ENCODE peak calls at places on chromosomes 3 and 15, in nine cellular contexts. One of them, this sample, is unnamed. For H3K9me3 and H3K4me1, the result is how much of the 10 kb centered on the place peaks cover.

GRCh38 chr3:190909908-190910307 is 47.4 kb upstream of the GMNC start:
- DNase-seq in A549: no peak
- DNase-seq in cardiac muscle cell: no peak
- DNase-seq in tibial artery: no peak
- DNase-seq in heart left ventricle: no peak
- DNase-seq in colonic mucosa: no peak
- DNase-seq in HCT116: no peak
- DNase-seq in SK-N-SH: no peak
- DNase-seq in PC-9: no peak
- DNase-seq in this sample: no peak

GRCh38 chr3:134072881-134073582 is 43.3 kb upstream of the SLCO2A1 start:
- DNase-seq in HCT116: no peak
- DNase-seq in PC-9: no peak
- DNase-seq in cardiac muscle cell: no peak
- DNase-seq in heart left ventricle: no peak
- DNase-seq in SK-N-SH: no peak
- DNase-seq in colonic mucosa: no peak
- DNase-seq in tibial artery: no peak
- DNase-seq in A549: no peak
- DNase-seq in this sample: no peak

GRCh38 chr3:52053307-52054304 is 2.8 kb downstream of the DUSP7 start:
- DNase-seq in cardiac muscle cell: peak
- DNase-seq in tibial artery: peak
- DNase-seq in SK-N-SH: no peak
- DNase-seq in heart left ventricle: no peak
- DNase-seq in PC-9: peak
- DNase-seq in A549: no peak
- DNase-seq in colonic mucosa: no peak
- DNase-seq in HCT116: no peak
- DNase-seq in this sample: no peak

GRCh38 chr15:89828324-89829145 is 13.9 kb upstream of the ANPEP start:
- DNase-seq in HCT116: no peak
- DNase-seq in PC-9: peak
- DNase-seq in tibial artery: no peak
- DNase-seq in heart left ventricle: peak
- DNase-seq in A549: peak
- DNase-seq in SK-N-SH: no peak
- DNase-seq in cardiac muscle cell: peak
- DNase-seq in colonic mucosa: peak
- DNase-seq in this sample: peak

GRCh38 chr3:172582712-172583111 is 59.5 kb upstream of the TNFSF10 start:
- DNase-seq in SK-N-SH: no peak
- DNase-seq in colonic mucosa: no peak
- DNase-seq in PC-9: no peak
- DNase-seq in A549: no peak
- DNase-seq in heart left ventricle: no peak
- DNase-seq in HCT116: no peak
- DNase-seq in cardiac muscle cell: peak
- DNase-seq in tibial artery: no peak
- DNase-seq in this sample: no peak

GRCh38 chr3:143171141-143171651 is 51.6 kb downstream of the CHST2 start:
- DNase-seq in cardiac muscle cell: peak
- DNase-seq in HCT116: no peak
- DNase-seq in SK-N-SH: no peak
- DNase-seq in heart left ventricle: no peak
- DNase-seq in tibial artery: no peak
- DNase-seq in colonic mucosa: no peak
- DNase-seq in PC-9: no peak
- DNase-seq in A549: no peak
- DNase-seq in this sample: no peak

GRCh38 chr3:146594843-146595482 is 10.2 kb downstream of the PLSCR5 start:
- DNase-seq in SK-N-SH: no peak
- DNase-seq in heart left ventricle: no peak
- DNase-seq in tibial artery: no peak
- DNase-seq in A549: peak
- DNase-seq in HCT116: peak
- DNase-seq in PC-9: no peak
- DNase-seq in cardiac muscle cell: peak
- DNase-seq in colonic mucosa: no peak
- DNase-seq in this sample: no peak

GRCh38 chr3:169772530-169772950 is 656 bp upstream of the MYNN start:
- DNase-seq in heart left ventricle: peak
- DNase-seq in PC-9: peak
- DNase-seq in tibial artery: peak
- DNase-seq in A549: peak
- DNase-seq in cardiac muscle cell: peak
- DNase-seq in HCT116: peak
- DNase-seq in SK-N-SH: peak
- DNase-seq in colonic mucosa: peak
- DNase-seq in this sample: peak

GRCh38 chr15:77112819-77113569 is 42.1 kb upstream of the TSPAN3 start:
- DNase-seq in colonic mucosa: no peak
- DNase-seq in tibial artery: no peak
- DNase-seq in A549: no peak
- DNase-seq in HCT116: no peak
- DNase-seq in PC-9: no peak
- DNase-seq in heart left ventricle: no peak
- DNase-seq in SK-N-SH: no peak
- DNase-seq in cardiac muscle cell: no peak
- DNase-seq in this sample: peak

GRCh38 chr3:4988815-4989648 is 9.8 kb downstream of the BHLHE40 start:
- DNase-seq in PC-9: no peak
- DNase-seq in cardiac muscle cell: peak
- DNase-seq in colonic mucosa: peak
- DNase-seq in HCT116: no peak
- DNase-seq in A549: peak
- DNase-seq in SK-N-SH: no peak
- DNase-seq in heart left ventricle: peak
- DNase-seq in tibial artery: peak
- DNase-seq in this sample: no peak

GRCh38 chr15:48501208-48501607 is 144.3 kb downstream of the FBN1 start:
- DNase-seq in tibial artery: no peak
- DNase-seq in heart left ventricle: no peak
- DNase-seq in colonic mucosa: no peak
- DNase-seq in cardiac muscle cell: no peak
- DNase-seq in HCT116: no peak
- DNase-seq in SK-N-SH: no peak
- DNase-seq in A549: no peak
- DNase-seq in PC-9: no peak
- DNase-seq in this sample: no peak

GRCh38 chr3:130760922-130761321 is 14.3 kb upstream of the PIK3R4 start:
- DNase-seq in SK-N-SH: no peak
- DNase-seq in colonic mucosa: no peak
- DNase-seq in A549: peak
- DNase-seq in cardiac muscle cell: no peak
- DNase-seq in tibial artery: no peak
- DNase-seq in PC-9: peak
- DNase-seq in HCT116: no peak
- DNase-seq in heart left ventricle: no peak
- DNase-seq in this sample: no peak

GRCh38 chr3:13706886-13707285 is 158.0 kb downstream of the FBLN2 start:
- DNase-seq in HCT116: no peak
- DNase-seq in A549: no peak
- DNase-seq in cardiac muscle cell: no peak
- DNase-seq in tibial artery: no peak
- DNase-seq in SK-N-SH: no peak
- DNase-seq in colonic mucosa: no peak
- DNase-seq in PC-9: no peak
- DNase-seq in heart left ventricle: peak
- DNase-seq in this sample: no peak

GRCh38 chr3:13706451-13706850 is 157.5 kb downstream of the FBLN2 start:
- DNase-seq in cardiac muscle cell: no peak
- DNase-seq in tibial artery: peak
- DNase-seq in HCT116: no peak
- DNase-seq in A549: no peak
- DNase-seq in colonic mucosa: no peak
- DNase-seq in PC-9: no peak
- DNase-seq in SK-N-SH: no peak
- DNase-seq in heart left ventricle: peak
- DNase-seq in this sample: no peak

GRCh38 chr3:13704174-13704573 is 155.2 kb downstream of the FBLN2 start:
- DNase-seq in SK-N-SH: no peak
- DNase-seq in tibial artery: no peak
- DNase-seq in HCT116: no peak
- DNase-seq in cardiac muscle cell: no peak
- DNase-seq in colonic mucosa: no peak
- DNase-seq in PC-9: no peak
- DNase-seq in A549: no peak
- DNase-seq in heart left ventricle: no peak
- DNase-seq in this sample: peak

GRCh38 chr3:13705702-13706280 is 156.9 kb downstream of the FBLN2 start:
- DNase-seq in PC-9: no peak
- DNase-seq in heart left ventricle: no peak
- DNase-seq in A549: no peak
- DNase-seq in tibial artery: peak
- DNase-seq in SK-N-SH: no peak
- DNase-seq in colonic mucosa: no peak
- DNase-seq in HCT116: no peak
- DNase-seq in cardiac muscle cell: no peak
- DNase-seq in this sample: peak

DNA sequence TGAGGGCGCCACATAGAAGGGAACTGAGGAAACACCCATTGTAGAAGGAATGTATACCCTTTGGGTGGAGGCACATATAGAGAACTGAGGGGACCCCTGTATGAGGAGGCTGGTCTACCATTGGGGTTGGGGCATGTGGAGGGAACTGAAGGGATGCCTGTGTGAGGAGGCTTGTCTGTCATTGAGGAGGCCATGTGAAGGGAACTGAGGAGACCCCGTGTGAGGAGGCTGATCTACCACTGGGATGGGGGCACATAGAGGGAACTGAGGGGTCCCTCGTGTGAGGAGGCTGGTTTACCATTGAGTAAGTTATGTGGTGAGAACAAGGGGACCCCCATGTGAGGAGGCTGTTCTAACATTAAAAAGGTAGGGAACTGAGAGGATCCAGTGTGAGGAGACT is 156.1 kb downstream of the FBLN2 start:
- DNase-seq in heart left ventricle: no peak
- DNase-seq in colonic mucosa: no peak
- DNase-seq in tibial artery: peak
- DNase-seq in cardiac muscle cell: no peak
- DNase-seq in SK-N-SH: no peak
- DNase-seq in PC-9: no peak
- DNase-seq in A549: no peak
- DNase-seq in HCT116: no peak
- DNase-seq in this sample: no peak
- H3K9me3 ChIP-seq in heart left ventricle: under half
- H3K9me3 ChIP-seq in colonic mucosa: under half
- H3K9me3 ChIP-seq in tibial artery: under half
- H3K9me3 ChIP-seq in cardiac muscle cell: under half
- H3K9me3 ChIP-seq in SK-N-SH: under half
- H3K9me3 ChIP-seq in PC-9: under half
- H3K9me3 ChIP-seq in A549: under half
- H3K9me3 ChIP-seq in HCT116: under half
- H3K9me3 ChIP-seq in this sample: under half

GRCh38 chr3:45987368-45988099 is 8.1 kb downstream of the FYCO1 start:
- DNase-seq in SK-N-SH: no peak
- DNase-seq in colonic mucosa: no peak
- DNase-seq in A549: no peak
- DNase-seq in HCT116: no peak
- DNase-seq in cardiac muscle cell: peak
- DNase-seq in tibial artery: peak
- DNase-seq in PC-9: no peak
- DNase-seq in heart left ventricle: peak
- DNase-seq in this sample: no peak
- H3K4me1 ChIP-seq in SK-N-SH: under half
- H3K4me1 ChIP-seq in colonic mucosa: under half
- H3K4me1 ChIP-seq in A549: under half
- H3K4me1 ChIP-seq in HCT116: under half
- H3K4me1 ChIP-seq in cardiac muscle cell: half or more
- H3K4me1 ChIP-seq in tibial artery: under half
- H3K4me1 ChIP-seq in PC-9: under half
- H3K4me1 ChIP-seq in heart left ventricle: half or more
- H3K4me1 ChIP-seq in this sample: under half

DNA sequence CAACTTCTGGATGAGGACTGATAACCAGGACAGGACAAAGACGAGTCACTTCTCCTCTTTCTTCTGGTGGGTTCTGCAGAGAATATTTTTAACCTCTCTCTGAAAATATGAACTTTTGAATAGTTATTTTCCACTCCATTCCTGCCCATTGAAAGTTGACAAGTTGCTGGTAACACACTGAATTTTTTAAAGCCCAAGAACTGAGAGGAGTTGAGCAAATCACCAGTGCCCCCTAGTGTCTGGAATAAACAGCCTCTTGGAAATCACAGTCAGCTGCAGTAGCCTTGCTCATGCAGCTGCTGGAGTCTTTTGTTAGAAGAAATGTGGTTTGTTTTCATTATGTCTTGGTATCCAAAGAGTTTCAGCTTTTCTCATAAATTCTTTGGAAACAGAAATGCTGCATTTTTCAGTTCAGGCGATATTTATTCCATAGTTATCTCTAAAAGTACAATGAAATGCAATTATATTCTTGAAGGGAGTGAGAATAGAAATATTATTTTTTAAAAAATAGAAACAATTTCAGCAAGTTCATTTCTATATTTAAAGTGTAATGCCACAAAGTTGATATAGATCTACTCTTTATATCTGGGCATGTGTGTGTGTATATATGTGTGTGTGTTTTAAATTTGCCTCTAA is 741.0 kb upstream of the CBLB start:
- DNase-seq in HCT116: peak
- DNase-seq in cardiac muscle cell: peak
- DNase-seq in A549: peak
- DNase-seq in PC-9: peak
- DNase-seq in colonic mucosa: peak
- DNase-seq in SK-N-SH: peak
- DNase-seq in tibial artery: peak
- DNase-seq in heart left ventricle: peak
- DNase-seq in this sample: peak
- TF ChIP-seq CTCF in HCT116: peak
- TF ChIP-seq CTCF in cardiac muscle cell: peak
- TF ChIP-seq CTCF in A549: peak
- TF ChIP-seq CTCF in PC-9: peak
- TF ChIP-seq CTCF in colonic mucosa: peak
- TF ChIP-seq CTCF in SK-N-SH: peak
- TF ChIP-seq CTCF in tibial artery: peak
- TF ChIP-seq CTCF in heart left ventricle: peak
- TF ChIP-seq CTCF in this sample: peak

DNA sequence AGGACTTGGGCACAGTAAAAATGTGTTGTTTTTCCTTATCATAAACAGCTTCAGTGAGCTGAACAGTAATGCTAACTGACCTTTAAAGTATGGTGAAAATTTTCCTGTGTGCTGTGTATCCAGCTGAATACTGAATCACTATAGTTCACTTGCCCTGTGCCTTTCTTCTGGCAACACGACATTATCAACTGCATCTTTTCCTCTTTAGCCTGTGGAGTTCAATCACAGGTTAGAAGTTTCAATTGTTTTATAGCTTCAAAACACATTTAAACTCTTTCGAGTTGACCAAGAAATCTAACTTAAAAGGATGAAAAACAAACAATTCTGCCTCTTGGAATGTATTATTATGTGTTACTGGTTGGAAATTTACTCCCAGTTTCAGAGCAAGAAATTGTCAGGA is 1120.7 kb upstream of the ALCAM start:
- DNase-seq in PC-9: no peak
- DNase-seq in colonic mucosa: no peak
- DNase-seq in SK-N-SH: no peak
- DNase-seq in HCT116: no peak
- DNase-seq in heart left ventricle: no peak
- DNase-seq in A549: no peak
- DNase-seq in cardiac muscle cell: no peak
- DNase-seq in tibial artery: no peak
- DNase-seq in this sample: no peak
- H3K9me3 ChIP-seq in PC-9: under half
- H3K9me3 ChIP-seq in colonic mucosa: under half
- H3K9me3 ChIP-seq in SK-N-SH: under half
- H3K9me3 ChIP-seq in HCT116: under half
- H3K9me3 ChIP-seq in heart left ventricle: under half
- H3K9me3 ChIP-seq in A549: under half
- H3K9me3 ChIP-seq in cardiac muscle cell: under half
- H3K9me3 ChIP-seq in tibial artery: under half
- H3K9me3 ChIP-seq in this sample: under half